ENCODE peak calls at places on chromosome 15, in five cellular contexts. S is Right ventricle myocardium superior, G is NCI-H460, R is AG20443, Z is mesendoderm. J is an unnamed sample.

GRCh38 chr15:81480645-81481053 is 106.6 kb upstream of the TMC3 start:
- DNase-seq in S (no peak), G (peak; percentile 49), R (peak; percentile 48), Z (peak; percentile 46), J (peak; percentile 56)

GRCh38 chr15:31452595-31453557 is 126.2 kb downstream of the KLF13 start:
- DNase-seq in S (peak; percentile 59), G (no peak), R (no peak), Z (no peak), J (no peak)

GRCh38 chr15:75200765-75201608 is 695 bp upstream of the C15orf39 start:
- DNase-seq in S (no peak), G (no peak), R (peak; percentile 61), Z (peak; percentile 87), J (no peak)

GRCh38 chr15:75043509-75044257 is 20.3 kb downstream of the PPCDC start:
- DNase-seq in S (peak; percentile 98), G (no peak), R (peak; percentile 96), Z (no peak), J (peak; percentile 98)

GRCh38 chr15:56491110-56491722 is 26.3 kb upstream of the MNS1 start:
- DNase-seq in S (peak; percentile 66), G (peak; percentile 60), R (peak; percentile 88), Z (peak; percentile 78), J (peak; percentile 43)

GRCh38 chr15:84749111-84749991 is 959 bp downstream of the ZNF592 start:
- DNase-seq in S (peak; percentile 48), G (no peak), R (peak; percentile 24), Z (peak; percentile 49), J (no peak)

GRCh38 chr15:101526442-101526841 is 36.9 kb upstream of the PCSK6 start:
- DNase-seq in S (no peak), G (no peak), R (peak; percentile 7), Z (no peak), J (no peak)

GRCh38 chr15:78635346-78635745 is 5.7 kb downstream of the CHRNB4 start:
- DNase-seq in S (no peak), G (no peak), R (no peak), Z (no peak), J (no peak)

GRCh38 chr15:100818927-100819326 is 60.7 kb upstream of the ALDH1A3 start:
- DNase-seq in S (no peak), G (no peak), R (peak; percentile 69), Z (no peak), J (no peak)

GRCh38 chr15:42911058-42911592 is 9.5 kb downstream of the TTBK2 start:
- DNase-seq in S (no peak), G (no peak), R (peak; percentile 42), Z (no peak), J (no peak)

GRCh38 chr15:52778457-52778856 is 11.7 kb downstream of the ONECUT1 start:
- DNase-seq in S (no peak), G (no peak), R (no peak), Z (peak; percentile 64), J (no peak)

GRCh38 chr15:36594556-36595090 is 15.2 kb downstream of the CDIN1 start:
- DNase-seq in S (no peak), G (no peak), R (no peak), Z (no peak), J (no peak)

GRCh38 chr15:80153900-80154299 is 1.1 kb downstream of the FAH start:
- DNase-seq in S (no peak), G (no peak), R (no peak), Z (no peak), J (no peak)

J was measured in HFFc6.